ENCODE peak calls at places on chromosome 1, in seven cellular contexts. One of them, this sample, is unnamed.

GRCh38 chr1:40042337-40042736 is 1.8 kb downstream of the CAP1 start:
- DNase-seq in nephron progenitor cell: no peak
- DNase-seq in OCI-M1: no peak
- DNase-seq in H4: no peak
- DNase-seq in activated CD4-positive, alpha-beta memory T cell treated with anti-CD3 and anti-CD28 coated beads for 36 hours: no peak
- DNase-seq in ovary: no peak
- DNase-seq in stimulated activated CD4-positive, alpha-beta T cell treated with anti-CD3 and anti-CD28 coated beads, Interleukin-2, amount 100 ng/mL, for 48 hours: no peak
- DNase-seq in this sample: no peak

GRCh38 chr1:16900771-16901170 is 5.0 kb downstream of the RNU1-2 start:
- DNase-seq in activated CD4-positive, alpha-beta memory T cell treated with anti-CD3 and anti-CD28 coated beads for 36 hours: no peak
- DNase-seq in ovary: no peak
- DNase-seq in OCI-M1: peak
- DNase-seq in H4: no peak
- DNase-seq in stimulated activated CD4-positive, alpha-beta T cell treated with anti-CD3 and anti-CD28 coated beads, Interleukin-2, amount 100 ng/mL, for 48 hours: no peak
- DNase-seq in nephron progenitor cell: no peak
- DNase-seq in this sample: no peak

GRCh38 chr1:35369922-35370671 is 101.6 kb downstream of the ZMYM4 start:
- DNase-seq in H4: peak
- DNase-seq in ovary: peak
- DNase-seq in OCI-M1: peak
- DNase-seq in nephron progenitor cell: no peak
- DNase-seq in stimulated activated CD4-positive, alpha-beta T cell treated with anti-CD3 and anti-CD28 coated beads, Interleukin-2, amount 100 ng/mL, for 48 hours: no peak
- DNase-seq in activated CD4-positive, alpha-beta memory T cell treated with anti-CD3 and anti-CD28 coated beads for 36 hours: no peak
- DNase-seq in this sample: peak

GRCh38 chr1:181127898-181128453 is 39.5 kb downstream of the IER5 start:
- DNase-seq in stimulated activated CD4-positive, alpha-beta T cell treated with anti-CD3 and anti-CD28 coated beads, Interleukin-2, amount 100 ng/mL, for 48 hours: no peak
- DNase-seq in ovary: no peak
- DNase-seq in OCI-M1: peak
- DNase-seq in H4: peak
- DNase-seq in nephron progenitor cell: no peak
- DNase-seq in activated CD4-positive, alpha-beta memory T cell treated with anti-CD3 and anti-CD28 coated beads for 36 hours: peak
- DNase-seq in this sample: no peak

GRCh38 chr1:179288977-179289376 is 4.6 kb upstream of the SOAT1 start:
- DNase-seq in ovary: no peak
- DNase-seq in stimulated activated CD4-positive, alpha-beta T cell treated with anti-CD3 and anti-CD28 coated beads, Interleukin-2, amount 100 ng/mL, for 48 hours: no peak
- DNase-seq in H4: no peak
- DNase-seq in OCI-M1: no peak
- DNase-seq in activated CD4-positive, alpha-beta memory T cell treated with anti-CD3 and anti-CD28 coated beads for 36 hours: no peak
- DNase-seq in nephron progenitor cell: no peak
- DNase-seq in this sample: no peak

GRCh38 chr1:109906160-109906838 is 4.3 kb upstream of the CSF1 start:
- DNase-seq in activated CD4-positive, alpha-beta memory T cell treated with anti-CD3 and anti-CD28 coated beads for 36 hours: peak
- DNase-seq in ovary: no peak
- DNase-seq in H4: no peak
- DNase-seq in stimulated activated CD4-positive, alpha-beta T cell treated with anti-CD3 and anti-CD28 coated beads, Interleukin-2, amount 100 ng/mL, for 48 hours: peak
- DNase-seq in OCI-M1: peak
- DNase-seq in nephron progenitor cell: no peak
- DNase-seq in this sample: no peak

GRCh38 chr1:200890027-200890426 is 4.7 kb upstream of the INAVA start:
- DNase-seq in stimulated activated CD4-positive, alpha-beta T cell treated with anti-CD3 and anti-CD28 coated beads, Interleukin-2, amount 100 ng/mL, for 48 hours: no peak
- DNase-seq in ovary: no peak
- DNase-seq in H4: no peak
- DNase-seq in activated CD4-positive, alpha-beta memory T cell treated with anti-CD3 and anti-CD28 coated beads for 36 hours: no peak
- DNase-seq in nephron progenitor cell: no peak
- DNase-seq in OCI-M1: no peak
- DNase-seq in this sample: no peak

GRCh38 chr1:248824301-248824700 is 1.4 kb downstream of the SH3BP5L start:
- DNase-seq in OCI-M1: no peak
- DNase-seq in ovary: no peak
- DNase-seq in H4: no peak
- DNase-seq in nephron progenitor cell: no peak
- DNase-seq in activated CD4-positive, alpha-beta memory T cell treated with anti-CD3 and anti-CD28 coated beads for 36 hours: peak
- DNase-seq in stimulated activated CD4-positive, alpha-beta T cell treated with anti-CD3 and anti-CD28 coated beads, Interleukin-2, amount 100 ng/mL, for 48 hours: no peak
- DNase-seq in this sample: no peak

GRCh38 chr1:241007668-241008067 is 349.3 kb downstream of the RGS7 start:
- DNase-seq in activated CD4-positive, alpha-beta memory T cell treated with anti-CD3 and anti-CD28 coated beads for 36 hours: no peak
- DNase-seq in ovary: no peak
- DNase-seq in stimulated activated CD4-positive, alpha-beta T cell treated with anti-CD3 and anti-CD28 coated beads, Interleukin-2, amount 100 ng/mL, for 48 hours: no peak
- DNase-seq in OCI-M1: no peak
- DNase-seq in nephron progenitor cell: no peak
- DNase-seq in H4: no peak
- DNase-seq in this sample: no peak

GRCh38 chr1:13965770-13966398 is 265.9 kb downstream of the PRDM2 start:
- DNase-seq in stimulated activated CD4-positive, alpha-beta T cell treated with anti-CD3 and anti-CD28 coated beads, Interleukin-2, amount 100 ng/mL, for 48 hours: no peak
- DNase-seq in OCI-M1: peak
- DNase-seq in nephron progenitor cell: peak
- DNase-seq in activated CD4-positive, alpha-beta memory T cell treated with anti-CD3 and anti-CD28 coated beads for 36 hours: peak
- DNase-seq in H4: peak
- DNase-seq in ovary: peak
- DNase-seq in this sample: peak

GRCh38 chr1:99659755-99660210 is 13.9 kb downstream of the PALMD start:
- DNase-seq in ovary: no peak
- DNase-seq in H4: no peak
- DNase-seq in OCI-M1: peak
- DNase-seq in nephron progenitor cell: no peak
- DNase-seq in stimulated activated CD4-positive, alpha-beta T cell treated with anti-CD3 and anti-CD28 coated beads, Interleukin-2, amount 100 ng/mL, for 48 hours: no peak
- DNase-seq in activated CD4-positive, alpha-beta memory T cell treated with anti-CD3 and anti-CD28 coated beads for 36 hours: no peak
- DNase-seq in this sample: no peak

GRCh38 chr1:111656093-111657017 is 36.8 kb downstream of the RAP1A start:
- DNase-seq in OCI-M1: peak
- DNase-seq in ovary: no peak
- DNase-seq in activated CD4-positive, alpha-beta memory T cell treated with anti-CD3 and anti-CD28 coated beads for 36 hours: no peak
- DNase-seq in stimulated activated CD4-positive, alpha-beta T cell treated with anti-CD3 and anti-CD28 coated beads, Interleukin-2, amount 100 ng/mL, for 48 hours: no peak
- DNase-seq in H4: peak
- DNase-seq in nephron progenitor cell: peak
- DNase-seq in this sample: peak

GRCh38 chr1:20442920-20443625 is 42.9 kb downstream of the CAMK2N1 start:
- DNase-seq in H4: no peak
- DNase-seq in ovary: no peak
- DNase-seq in stimulated activated CD4-positive, alpha-beta T cell treated with anti-CD3 and anti-CD28 coated beads, Interleukin-2, amount 100 ng/mL, for 48 hours: no peak
- DNase-seq in OCI-M1: no peak
- DNase-seq in activated CD4-positive, alpha-beta memory T cell treated with anti-CD3 and anti-CD28 coated beads for 36 hours: no peak
- DNase-seq in nephron progenitor cell: no peak
- DNase-seq in this sample: no peak

GRCh38 chr1:116923421-116923820 is 13.7 kb downstream of the PTGFRN start:
- DNase-seq in nephron progenitor cell: no peak
- DNase-seq in ovary: no peak
- DNase-seq in OCI-M1: no peak
- DNase-seq in stimulated activated CD4-positive, alpha-beta T cell treated with anti-CD3 and anti-CD28 coated beads, Interleukin-2, amount 100 ng/mL, for 48 hours: no peak
- DNase-seq in activated CD4-positive, alpha-beta memory T cell treated with anti-CD3 and anti-CD28 coated beads for 36 hours: no peak
- DNase-seq in H4: no peak
- DNase-seq in this sample: no peak

GRCh38 chr1:228902781-228903572 is 167.7 kb downstream of the RHOU start:
- DNase-seq in stimulated activated CD4-positive, alpha-beta T cell treated with anti-CD3 and anti-CD28 coated beads, Interleukin-2, amount 100 ng/mL, for 48 hours: no peak
- DNase-seq in H4: peak
- DNase-seq in OCI-M1: no peak
- DNase-seq in ovary: peak
- DNase-seq in activated CD4-positive, alpha-beta memory T cell treated with anti-CD3 and anti-CD28 coated beads for 36 hours: no peak
- DNase-seq in nephron progenitor cell: no peak
- DNase-seq in this sample: peak

GRCh38 chr1:159005676-159006075 is 4.0 kb upstream of the IFI16 start:
- DNase-seq in ovary: no peak
- DNase-seq in H4: no peak
- DNase-seq in activated CD4-positive, alpha-beta memory T cell treated with anti-CD3 and anti-CD28 coated beads for 36 hours: no peak
- DNase-seq in stimulated activated CD4-positive, alpha-beta T cell treated with anti-CD3 and anti-CD28 coated beads, Interleukin-2, amount 100 ng/mL, for 48 hours: no peak
- DNase-seq in OCI-M1: no peak
- DNase-seq in nephron progenitor cell: peak
- DNase-seq in this sample: no peak

GRCh38 chr1:230176871-230177411 is 109.9 kb downstream of the GALNT2 start:
- DNase-seq in stimulated activated CD4-positive, alpha-beta T cell treated with anti-CD3 and anti-CD28 coated beads, Interleukin-2, amount 100 ng/mL, for 48 hours: no peak
- DNase-seq in activated CD4-positive, alpha-beta memory T cell treated with anti-CD3 and anti-CD28 coated beads for 36 hours: no peak
- DNase-seq in OCI-M1: peak
- DNase-seq in nephron progenitor cell: peak
- DNase-seq in ovary: peak
- DNase-seq in H4: no peak
- DNase-seq in this sample: no peak

GRCh38 chr1:223143760-223144248 is 756 bp upstream of the TLR5 start:
- DNase-seq in nephron progenitor cell: no peak
- DNase-seq in OCI-M1: no peak
- DNase-seq in activated CD4-positive, alpha-beta memory T cell treated with anti-CD3 and anti-CD28 coated beads for 36 hours: peak
- DNase-seq in ovary: peak
- DNase-seq in H4: no peak
- DNase-seq in stimulated activated CD4-positive, alpha-beta T cell treated with anti-CD3 and anti-CD28 coated beads, Interleukin-2, amount 100 ng/mL, for 48 hours: no peak
- DNase-seq in this sample: no peak

GRCh38 chr1:246338546-246338945 is 168.5 kb downstream of the SMYD3 start:
- DNase-seq in OCI-M1: no peak
- DNase-seq in activated CD4-positive, alpha-beta memory T cell treated with anti-CD3 and anti-CD28 coated beads for 36 hours: no peak
- DNase-seq in ovary: no peak
- DNase-seq in stimulated activated CD4-positive, alpha-beta T cell treated with anti-CD3 and anti-CD28 coated beads, Interleukin-2, amount 100 ng/mL, for 48 hours: no peak
- DNase-seq in nephron progenitor cell: no peak
- DNase-seq in H4: no peak
- DNase-seq in this sample: no peak

GRCh38 chr1:223752721-223753515 is 40.6 kb downstream of the CAPN2 start:
- DNase-seq in ovary: no peak
- DNase-seq in nephron progenitor cell: no peak
- DNase-seq in stimulated activated CD4-positive, alpha-beta T cell treated with anti-CD3 and anti-CD28 coated beads, Interleukin-2, amount 100 ng/mL, for 48 hours: no peak
- DNase-seq in OCI-M1: no peak
- DNase-seq in H4: no peak
- DNase-seq in activated CD4-positive, alpha-beta memory T cell treated with anti-CD3 and anti-CD28 coated beads for 36 hours: no peak
- DNase-seq in this sample: no peak

GRCh38 chr1:237261198-237261597 is 219.2 kb downstream of the RYR2 start:
- DNase-seq in stimulated activated CD4-positive, alpha-beta T cell treated with anti-CD3 and anti-CD28 coated beads, Interleukin-2, amount 100 ng/mL, for 48 hours: no peak
- DNase-seq in OCI-M1: peak
- DNase-seq in H4: no peak
- DNase-seq in activated CD4-positive, alpha-beta memory T cell treated with anti-CD3 and anti-CD28 coated beads for 36 hours: no peak
- DNase-seq in ovary: no peak
- DNase-seq in nephron progenitor cell: no peak
- DNase-seq in this sample: no peak